ENCODE peak calls at places on chromosomes 11 and 22, in ten cellular contexts. I is upper lobe of right lung, Y is sigmoid colon, Z is heart left ventricle, P is lower lobe of right lung, L is heart right ventricle, D is cardiac muscle cell, F is testis, E is transverse colon, J is mucosa of descending colon. O is an unnamed sample.

GRCh38 chr11:60905551-60906113 is 753 bp downstream of the PRPF19 start:
- DNase-seq in L (no peak), Y (peak; percentile 58), P (no peak), J (no peak), E (no peak), Z (no peak), I (no peak), F (no peak), D (no peak), O (peak; percentile 16)

GRCh38 chr11:62069374-62069773 is 54.4 kb upstream of the INCENP start:
- DNase-seq in P (no peak), Y (peak; percentile 25), E (no peak), I (peak; percentile 27), D (no peak), Z (no peak), F (no peak), L (no peak), J (no peak), O (no peak)

GRCh38 chr11:124481365-124482323 is 36.1 kb upstream of the OR8B8 start:
- DNase-seq in Y (no peak), L (no peak), D (peak; percentile 7), F (peak; percentile 38), I (no peak), P (no peak), E (no peak), J (no peak), Z (peak; percentile 42), O (peak; percentile 54)

GRCh38 chr11:69654660-69655478 is 13.9 kb downstream of the CCND1 start:
- DNase-seq in P (no peak), Y (peak; percentile 57), L (no peak), F (no peak), J (peak; percentile 55), Z (peak; percentile 15), E (no peak), D (no peak), I (peak; percentile 65), O (no peak)

GRCh38 chr11:65720237-65720934 is at the start of gene RNASEH2C:
- DNase-seq in L (peak; percentile 85), P (peak; percentile 92), Z (peak; percentile 87), D (peak; percentile 93), F (peak; percentile 93), I (peak; percentile 94), Y (peak; percentile 91), E (peak; percentile 86), J (peak; percentile 88), O (peak; percentile 92)

GRCh38 chr11:11535611-11536010 is 86.2 kb downstream of the GALNT18 start:
- DNase-seq in D (no peak), J (no peak), F (no peak), Z (peak; percentile 74), P (no peak), I (no peak), E (no peak), L (peak; percentile 35), Y (no peak), O (no peak)

GRCh38 chr11:69525516-69526452 is 44.3 kb downstream of the LINC01488 start:
- DNase-seq in L (no peak), F (no peak), P (peak; percentile 33), J (no peak), E (no peak), Z (no peak), I (peak; percentile 48), D (no peak), Y (peak; percentile 45), O (no peak)

GRCh38 chr11:36349345-36350136 is 53.5 kb downstream of the PRR5L start:
- DNase-seq in L (no peak), I (no peak), Y (no peak), D (no peak), P (no peak), Z (peak; percentile 27), J (no peak), F (no peak), E (no peak), O (no peak)

GRCh38 chr22:24177045-24177444 is 4.2 kb upstream of the SUSD2 start:
- DNase-seq in L (no peak), I (no peak), Z (no peak), D (no peak), P (no peak), J (no peak), F (no peak), Y (no peak), E (no peak), O (no peak)

GRCh38 chr11:17405232-17406005 is 17.0 kb upstream of the KCNJ11 start:
- DNase-seq in P (peak; percentile 81), Y (peak; percentile 83), L (peak; percentile 74), F (peak; percentile 34), D (peak; percentile 46), J (peak; percentile 78), E (peak; percentile 68), I (peak; percentile 88), Z (peak; percentile 71), O (peak; percentile 37)

GRCh38 chr11:78420796-78421209 is 3.2 kb upstream of the GAB2 start:
- DNase-seq in I (peak; percentile 89), J (peak; percentile 71), F (peak; percentile 50), Z (peak; percentile 61), P (peak; percentile 84), L (peak; percentile 56), E (peak; percentile 66), Y (peak; percentile 80), D (peak; percentile 47), O (peak; percentile 65)

GRCh38 chr11:69131644-69132300 is 24.0 kb upstream of the SMIM38 start:
- DNase-seq in Z (peak; percentile 70), Y (no peak), E (peak; percentile 85), I (peak; percentile 83), F (peak; percentile 85), L (peak; percentile 58), P (peak; percentile 84), D (peak; percentile 90), J (no peak), O (peak; percentile 56)

GRCh38 chr11:91608662-91609061 is 616.0 kb upstream of the FAT3 start:
- DNase-seq in E (no peak), Z (no peak), I (no peak), P (no peak), J (no peak), D (no peak), F (no peak), Y (no peak), L (no peak), O (no peak)

GRCh38 chr22:29040385-29041275 is 21.0 kb downstream of the C22orf31 start:
- DNase-seq in L (peak; percentile 29), Y (peak; percentile 81), Z (peak; percentile 57), D (peak; percentile 75), E (peak; percentile 66), F (peak; percentile 83), I (no peak), J (no peak), P (no peak), O (peak; percentile 69)

GRCh38 chr22:46501701-46502100 is 35.7 kb downstream of the CELSR1 start:
- DNase-seq in E (no peak), D (no peak), Z (no peak), F (no peak), I (no peak), Y (no peak), L (no peak), P (no peak), J (no peak), O (no peak)

GRCh38 chr22:29056472-29056871 is 5.2 kb downstream of the C22orf31 start:
- DNase-seq in D (no peak), L (no peak), I (no peak), F (no peak), P (no peak), E (no peak), J (no peak), Y (no peak), Z (no peak), O (no peak)

GRCh38 chr11:45079075-45079444 is 67.4 kb upstream of the PRDM11 start:
- DNase-seq in Y (peak; percentile 88), I (no peak), E (peak; percentile 24), L (no peak), P (no peak), J (no peak), F (no peak), D (no peak), Z (no peak), O (no peak)

GRCh38 chr11:102794382-102794781 is 3.6 kb downstream of the MMP1 start:
- DNase-seq in D (peak; percentile 19), P (no peak), Z (no peak), F (no peak), L (no peak), I (no peak), J (no peak), Y (no peak), E (no peak), O (peak; percentile 26)

GRCh38 chr11:120573756-120574354 is 62.3 kb downstream of the GRIK4 start:
- DNase-seq in I (no peak), E (no peak), P (no peak), D (no peak), Y (peak; percentile 45), F (no peak), J (no peak), Z (no peak), L (no peak), O (no peak)

GRCh38 chr11:63564056-63564784 is 1.0 kb upstream of the PLAAT2 start:
- DNase-seq in P (no peak), J (peak; percentile 71), I (no peak), E (no peak), D (no peak), F (no peak), Y (peak; percentile 22), L (no peak), Z (no peak), O (peak; percentile 90)

GRCh38 chr11:48125866-48126265 is 90.7 kb upstream of the OR4B1 start:
- DNase-seq in D (no peak), F (no peak), P (no peak), E (no peak), J (no peak), L (no peak), Z (no peak), I (no peak), Y (no peak), O (no peak)

GRCh38 chr11:1226226-1226961 is 3.5 kb downstream of the MUC5B start:
- DNase-seq in D (no peak), J (peak; percentile 54), Y (peak; percentile 64), L (peak; percentile 9), I (peak; percentile 64), E (peak; percentile 17), P (peak; percentile 51), F (no peak), Z (no peak), O (no peak)
- TF ChIP-seq CTCF in D (no peak), J (no peak), Y (no peak), L (no peak), I (no peak), E (no peak), P (no peak), F (no peak), Z (no peak), O (peak; percentile 13)

GRCh38 chr11:28464252-28464867 is 356.2 kb downstream of the METTL15 start:
- DNase-seq in Y (no peak), D (no peak), F (no peak), L (no peak), I (no peak), J (no peak), Z (no peak), E (no peak), P (no peak), O (no peak)
- H3K4me1 ChIP-seq in Y (no peaks in the 10 kb centered on the region), D (no peaks in the 10 kb centered on the region), F (no peaks in the 10 kb centered on the region), L (no peaks in the 10 kb centered on the region), I (no peaks in the 10 kb centered on the region), J (no peaks in the 10 kb centered on the region), Z (no peaks in the 10 kb centered on the region), E (no peaks in the 10 kb centered on the region), P (no peaks in the 10 kb centered on the region), O (no peaks in the 10 kb centered on the region)

GRCh38 chr22:26734339-26735018 is 77.1 kb downstream of the MIAT start:
- DNase-seq in E (no peak), I (no peak), P (no peak), J (no peak), Y (no peak), Z (no peak), D (no peak), F (no peak), L (no peak), O (no peak)
- H3K36me3 ChIP-seq in E (no peaks in the 10 kb centered on the region), I (no peaks in the 10 kb centered on the region), P (no peaks in the 10 kb centered on the region), J (no peaks in the 10 kb centered on the region), Y (no peaks in the 10 kb centered on the region), Z (no peaks in the 10 kb centered on the region), D (no peaks in the 10 kb centered on the region), F (no peaks in the 10 kb centered on the region), L (peaks cover 6% of the 10 kb centered on the region), O (no peaks in the 10 kb centered on the region)

GRCh38 chr22:17638432-17639237 is at the start of gene BCL2L13:
- DNase-seq in Z (peak; percentile 92), J (peak; percentile 96), L (peak; percentile 91), D (peak; percentile 96), I (peak; percentile 96), Y (peak; percentile 96), F (peak; percentile 95), P (peak; percentile 96), E (peak; percentile 95), O (peak; percentile 94)
- TF ChIP-seq CTCF in Z (no peak), J (no peak), L (no peak), D (no peak), I (peak; percentile 19), Y (no peak), F (no peak), P (no peak), E (no peak), O (peak; percentile 4)